ENCODE peak calls at places on chromosomes 1 and 21, in five cellular contexts. Y, W, P, S and E are unnamed samples.
A peak's percentile ranks its signal among the peaks of the same experiment; 100 is the strongest.

GRCh38 chr1:153509729-153510354 is 25.9 kb downstream of the S100A6 start:
- DNase-seq in W (peak; percentile 51), Y (peak; percentile 76), P (no peak), S (no peak), E (no peak)

GRCh38 chr1:44380666-44381177 is 24.3 kb upstream of the RNF220 start:
- DNase-seq in W (no peak), P (no peak), S (no peak), Y (no peak), E (no peak)

GRCh38 chr21:45993210-45994085 is 11.9 kb downstream of the COL6A1 start:
- DNase-seq in S (peak; percentile 44), W (peak; percentile 0), Y (no peak), P (no peak), E (no peak)

GRCh38 chr1:205834751-205835150 is 15.2 kb downstream of the PM20D1 start:
- DNase-seq in Y (no peak), P (no peak), S (no peak), W (no peak), E (no peak)

GRCh38 chr1:77825356-77825709 is 45.9 kb downstream of the MIGA1 start:
- DNase-seq in S (no peak), P (peak; percentile 92), W (peak; percentile 69), Y (peak; percentile 75), E (peak; percentile 65)

GRCh38 chr1:161840363-161840762 is 74.2 kb downstream of the ATF6 start:
- DNase-seq in Y (no peak), W (no peak), S (no peak), P (no peak), E (no peak)

GRCh38 chr1:208241541-208241940 is 2.6 kb downstream of the PLXNA2 start:
- DNase-seq in Y (no peak), W (no peak), P (no peak), S (no peak), E (no peak)

GRCh38 chr21:36147891-36148290 is 8.7 kb upstream of the DOP1B start:
- DNase-seq in S (no peak), Y (no peak), W (no peak), P (no peak), E (no peak)

GRCh38 chr1:173424137-173424536 is 53.0 kb upstream of the PRDX6 start:
- DNase-seq in P (no peak), W (no peak), S (no peak), Y (no peak), E (no peak)

GRCh38 chr1:113394043-113394862 is 3.9 kb downstream of the MAGI3 start:
- DNase-seq in Y (no peak), P (no peak), W (no peak), S (no peak), E (no peak)

GRCh38 chr1:113396585-113396984 is 6.3 kb downstream of the MAGI3 start:
- DNase-seq in S (no peak), W (no peak), Y (no peak), P (peak; percentile 48), E (peak; percentile 51)

GRCh38 chr1:113392541-113392940 is 2.2 kb downstream of the MAGI3 start:
- DNase-seq in S (no peak), Y (no peak), P (no peak), W (no peak), E (no peak)

GRCh38 chr1:113396102-113396501 is 5.8 kb downstream of the MAGI3 start:
- DNase-seq in W (no peak), P (no peak), S (no peak), Y (no peak), E (no peak)

DNA sequence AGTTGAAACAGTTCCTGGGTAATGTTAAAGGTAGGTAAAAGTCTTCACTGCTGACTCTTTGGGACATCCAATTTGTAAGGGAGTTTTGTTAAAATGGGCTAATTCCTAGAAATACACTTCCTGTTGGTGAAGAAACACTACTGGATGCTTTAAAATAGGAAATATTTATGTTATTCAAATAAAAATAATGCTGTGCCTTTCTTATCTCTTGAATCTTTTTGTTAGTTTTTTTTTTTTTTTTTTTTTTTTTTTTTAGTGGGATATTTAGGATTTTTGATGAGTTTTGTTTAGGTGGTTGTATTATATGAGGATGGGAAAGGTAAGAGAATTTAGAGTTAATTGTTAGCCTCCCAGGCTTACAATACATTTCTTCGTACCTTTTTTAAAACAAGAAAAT is 4.5 kb downstream of the MAGI3 start:
- DNase-seq in P (no peak), S (no peak), Y (no peak), W (no peak), E (no peak)
- H3K4me3 ChIP-seq in P (no peak overlapping the region), S (no peak overlapping the region), Y (no peak overlapping the region), W (no peak overlapping the region), E (no peak overlapping the region)

GRCh38 chr1:50973255-50973654 is 3.2 kb downstream of the CDKN2C start:
- DNase-seq in S (no peak), P (no peak), W (no peak), Y (no peak), E (no peak)

GRCh38 chr1:50975436-50975835 is 5.4 kb downstream of the CDKN2C start:
- DNase-seq in W (no peak), P (no peak), S (no peak), Y (no peak), E (no peak)

GRCh38 chr1:50972766-50973165 is 2.7 kb downstream of the CDKN2C start:
- DNase-seq in Y (no peak), P (no peak), W (no peak), S (no peak), E (no peak)

GRCh38 chr1:50974618-50974935 is 4.5 kb downstream of the CDKN2C start:
- DNase-seq in Y (no peak), P (no peak), W (no peak), S (no peak), E (no peak)

DNA sequence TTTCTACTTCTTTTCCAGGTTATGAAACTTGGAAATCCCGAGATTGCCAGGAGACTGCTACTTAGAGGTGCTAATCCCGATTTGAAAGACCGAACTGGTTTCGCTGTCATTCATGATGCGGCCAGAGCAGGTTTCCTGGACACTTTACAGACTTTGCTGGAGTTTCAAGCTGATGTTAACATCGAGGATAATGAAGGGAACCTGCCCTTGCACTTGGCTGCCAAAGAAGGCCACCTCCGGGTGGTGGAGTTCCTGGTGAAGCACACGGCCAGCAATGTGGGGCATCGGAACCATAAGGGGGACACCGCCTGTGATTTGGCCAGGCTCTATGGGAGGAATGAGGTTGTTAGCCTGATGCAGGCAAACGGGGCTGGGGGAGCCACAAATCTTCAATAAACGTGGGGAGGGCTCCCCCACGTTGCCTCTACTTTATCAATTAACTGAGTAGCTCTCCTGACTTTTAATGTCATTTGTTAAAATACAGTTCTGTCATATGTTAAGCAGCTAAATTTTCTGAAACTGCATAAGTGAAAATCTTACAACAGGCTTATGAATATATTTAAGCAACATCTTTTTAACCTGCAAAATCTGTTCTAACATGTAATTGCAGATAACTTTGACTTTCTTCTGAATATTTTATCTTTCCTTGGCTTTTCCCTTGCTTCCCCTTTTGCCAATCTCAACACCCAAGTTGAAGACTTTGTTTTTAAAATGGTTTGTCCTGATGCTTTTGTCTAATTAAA is 4.0 kb downstream of the CDKN2C start:
- DNase-seq in P (no peak), S (no peak), Y (no peak), W (no peak), E (no peak)
- H3K4me3 ChIP-seq in P (no peak overlapping the region), S (no peak overlapping the region), Y (no peak overlapping the region), W (no peak overlapping the region), E (no peak overlapping the region)

GRCh38 chr1:1461721-1462317 is 9.7 kb upstream of the ATAD3B start:
- DNase-seq in Y (no peak), P (no peak), W (no peak), S (no peak), E (no peak)
- H3K4me3 ChIP-seq in Y (no peak overlapping the region), P (no peak overlapping the region), W (no peak overlapping the region), S (no peak overlapping the region), E (no peak overlapping the region)

GRCh38 chr1:31576201-31576669 is at the start of gene TINAGL1:
- DNase-seq in W (no peak), P (no peak), S (peak; percentile 62), Y (no peak), E (no peak)

GRCh38 chr1:31575373-31576140 is 758 bp upstream of the TINAGL1 start:
- DNase-seq in P (no peak), W (no peak), Y (no peak), S (no peak), E (no peak)

GRCh38 chr1:31579374-31579773 is 3.1 kb downstream of the TINAGL1 start:
- DNase-seq in Y (no peak), S (peak; percentile 44), W (peak; percentile 46), P (peak; percentile 49), E (no peak)

GRCh38 chr1:31576743-31577455 is 584 bp downstream of the TINAGL1 start:
- DNase-seq in W (no peak), S (no peak), Y (no peak), P (no peak), E (no peak)

DNA sequence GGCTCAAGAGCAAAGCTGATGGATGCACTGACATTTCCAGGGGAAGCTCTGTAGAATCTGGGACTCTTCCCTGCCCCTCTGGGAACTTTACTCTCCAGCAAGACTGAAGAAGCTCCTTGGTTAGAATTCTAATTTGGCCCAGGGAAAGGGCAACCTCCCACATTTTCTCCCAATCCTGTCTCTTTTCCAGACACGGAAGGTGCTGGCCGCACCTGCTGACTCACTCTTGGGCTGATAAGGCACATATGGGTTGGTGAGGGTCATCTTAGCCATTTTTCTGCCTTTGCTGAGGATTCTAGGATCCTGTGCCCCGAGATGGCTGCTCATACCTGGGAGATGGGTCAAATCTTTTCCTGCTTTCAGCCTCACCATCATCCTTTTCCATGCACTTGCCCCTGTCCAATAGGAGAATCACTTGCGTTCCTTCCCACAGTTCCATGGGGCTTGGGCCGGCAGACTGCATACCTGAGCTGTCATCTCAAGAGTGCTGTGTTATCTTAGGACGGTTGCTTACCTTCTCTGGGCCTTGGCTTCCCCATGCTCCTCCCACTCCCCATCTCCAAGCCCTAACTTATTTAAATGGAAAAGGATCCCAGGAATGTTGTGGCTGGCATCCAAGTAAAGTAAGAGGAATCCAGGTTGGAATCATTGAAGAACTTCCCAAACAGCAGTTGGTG is 1.3 kb downstream of the TINAGL1 start:
- DNase-seq in W (no peak), P (peak; percentile 67), S (no peak), Y (no peak), E (no peak)
- H3K4me3 ChIP-seq in W (peak overlapping the region; percentile 40), P (no peak overlapping the region), S (peak overlapping the region; percentile 82), Y (no peak overlapping the region), E (no peak overlapping the region)

GRCh38 chr21:37249112-37249904 is 17.8 kb downstream of the VPS26C start:
- DNase-seq in S (no peak), Y (no peak), P (no peak), W (no peak), E (no peak)
- H3K4me3 ChIP-seq in S (no peak overlapping the region), Y (no peak overlapping the region), P (no peak overlapping the region), W (no peak overlapping the region), E (no peak overlapping the region)

GRCh38 chr1:245953876-245954660 is 553.0 kb downstream of the SMYD3 start:
- DNase-seq in P (no peak), W (no peak), Y (no peak), S (no peak), E (no peak)
- H3K4me3 ChIP-seq in P (no peak overlapping the region), W (peak overlapping the region; percentile 59), Y (no peak overlapping the region), S (peak overlapping the region; percentile 14), E (no peak overlapping the region)

DNA sequence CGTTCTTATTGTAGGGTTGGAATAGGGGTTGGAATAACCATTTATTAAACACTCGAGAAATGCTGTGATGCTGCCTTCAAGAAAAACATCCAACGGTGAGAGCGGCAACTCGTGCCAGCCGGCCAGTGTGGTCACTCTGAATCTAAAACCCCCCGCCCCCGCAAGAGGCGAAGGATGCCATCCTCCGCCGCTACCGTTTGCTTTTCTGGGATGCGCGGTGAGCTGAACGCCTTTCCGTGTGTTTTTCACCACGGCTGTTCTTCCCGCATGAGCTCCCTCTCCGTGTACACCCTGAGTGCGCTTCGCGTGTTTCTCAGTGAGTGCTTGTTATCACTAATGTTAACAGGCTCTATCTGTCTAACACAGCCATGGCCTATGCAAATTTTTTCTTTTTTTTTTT is 42.0 kb upstream of the RIPK4 start:
- DNase-seq in Y (no peak), W (no peak), P (no peak), S (no peak), E (no peak)
- H3K4me3 ChIP-seq in Y (no peak overlapping the region), W (no peak overlapping the region), P (no peak overlapping the region), S (no peak overlapping the region), E (no peak overlapping the region)

GRCh38 chr1:3393987-3394920 is 60.2 kb upstream of the ARHGEF16 start:
- DNase-seq in S (no peak), Y (no peak), W (no peak), P (no peak), E (no peak)
- H3K4me3 ChIP-seq in S (no peak overlapping the region), Y (no peak overlapping the region), W (no peak overlapping the region), P (peak overlapping the region; percentile 6), E (no peak overlapping the region)